ENCODE peak calls at places on chromosomes 16 and 17, in five cellular contexts. L is BE2C, A is choroid plexus epithelial cell, Z is left ventricle myocardium inferior, D is brain microvascular endothelial cell. H is an unnamed sample.

GRCh38 chr16:81447383-81448101 is 2.9 kb downstream of the CMIP start:
- DNase-seq in L (no peak), A (no peak), Z (no peak), D (no peak), H (no peak)

GRCh38 chr17:42563543-42563942 is 1.6 kb downstream of the COASY start:
- DNase-seq in L (peak), A (no peak), Z (no peak), D (no peak), H (no peak)

GRCh38 chr17:57874434-57875108 is 24.7 kb upstream of the MRPS23 start:
- DNase-seq in L (peak), A (peak), Z (peak), D (peak), H (peak)

GRCh38 chr16:78594191-78594590 is 494.7 kb downstream of the WWOX start:
- DNase-seq in L (no peak), A (no peak), Z (no peak), D (no peak), H (no peak)

GRCh38 chr17:72394531-72394930 is 273.7 kb downstream of the SOX9 start:
- DNase-seq in L (no peak), A (no peak), Z (no peak), D (no peak), H (no peak)

GRCh38 chr17:1611715-1612114 is 16.9 kb downstream of the SLC43A2 start:
- DNase-seq in L (no peak), A (no peak), Z (no peak), D (no peak), H (no peak)

GRCh38 chr17:36650096-36650764 is 48.8 kb downstream of the MRM1 start:
- DNase-seq in L (no peak), A (no peak), Z (no peak), D (no peak), H (no peak)

GRCh38 chr17:82170412-82170961 is 42.2 kb downstream of the CCDC57 start:
- DNase-seq in L (no peak), A (no peak), Z (peak), D (no peak), H (no peak)

GRCh38 chr17:46854515-46854914 is 3.1 kb downstream of the WNT9B start:
- DNase-seq in L (no peak), A (no peak), Z (no peak), D (no peak), H (no peak)

GRCh38 chr16:87664792-87665191 is 62.5 kb downstream of the JPH3 start:
- DNase-seq in L (no peak), A (no peak), Z (no peak), D (no peak), H (no peak)

GRCh38 chr17:56451629-56452028 is 141.9 kb upstream of the NOG start:
- DNase-seq in L (no peak), A (no peak), Z (no peak), D (no peak), H (no peak)

GRCh38 chr16:24208710-24209109 is 47.4 kb upstream of the CACNG3 start:
- DNase-seq in L (no peak), A (no peak), Z (no peak), D (no peak), H (no peak)

GRCh38 chr17:32878211-32878610 is 1.3 kb upstream of the MYO1D start:
- DNase-seq in L (no peak), A (peak), Z (no peak), D (no peak), H (peak)

GRCh38 chr16:68524069-68524820 is 14.8 kb upstream of the ZFP90 start:
- DNase-seq in L (no peak), A (no peak), Z (no peak), D (no peak), H (no peak)

GRCh38 chr16:19474617-19475016 is 47.3 kb downstream of the GDE1 start:
- DNase-seq in L (no peak), A (no peak), Z (no peak), D (no peak), H (no peak)

GRCh38 chr16:30570621-30571443 is 682 bp downstream of the ZNF688 start:
- DNase-seq in L (peak), A (peak), Z (no peak), D (peak), H (no peak)

GRCh38 chr16:83622010-83622409 is 185.8 kb upstream of the HSBP1 start:
- DNase-seq in L (no peak), A (no peak), Z (no peak), D (no peak), H (no peak)

DNA sequence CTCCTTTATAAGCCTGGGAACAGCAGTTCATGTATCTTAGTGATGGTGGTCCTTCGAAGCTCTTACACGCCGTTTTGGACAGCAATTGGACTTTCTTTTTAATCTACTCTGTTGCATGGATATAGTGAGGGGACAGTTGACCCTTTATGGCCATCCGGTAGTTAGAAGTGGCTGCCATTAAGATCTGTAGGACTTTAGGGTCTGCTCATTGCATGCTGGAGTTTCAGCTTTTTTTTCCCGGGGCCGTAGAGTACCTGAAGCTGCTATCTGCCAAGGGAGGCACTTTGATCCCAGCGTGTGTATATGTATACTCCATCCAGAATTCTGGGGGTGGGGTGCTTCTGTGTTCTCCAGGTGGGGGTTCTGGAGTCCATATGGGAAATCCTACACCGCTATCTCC is 1.2 kb downstream of the CYB5D1 start:
- DNase-seq in L (no peak), A (no peak), Z (no peak), D (no peak), H (no peak)
- H3K4me3 ChIP-seq in L (peak), A (no peak), Z (peak), D (peak), H (peak)

GRCh38 chr17:2783310-2784030 is 12.8 kb upstream of the RAP1GAP2 start:
- DNase-seq in L (no peak), A (no peak), Z (no peak), D (no peak), H (no peak)
- H3K4me3 ChIP-seq in L (no peak), A (no peak), Z (no peak), D (no peak), H (no peak)

GRCh38 chr16:643050-643368 is 1.4 kb downstream of the MCRIP2 start:
- DNase-seq in L (no peak), A (no peak), Z (no peak), D (no peak), H (no peak)
- H3K4me3 ChIP-seq in L (peak), A (no peak), Z (peak), D (peak), H (peak)

DNA sequence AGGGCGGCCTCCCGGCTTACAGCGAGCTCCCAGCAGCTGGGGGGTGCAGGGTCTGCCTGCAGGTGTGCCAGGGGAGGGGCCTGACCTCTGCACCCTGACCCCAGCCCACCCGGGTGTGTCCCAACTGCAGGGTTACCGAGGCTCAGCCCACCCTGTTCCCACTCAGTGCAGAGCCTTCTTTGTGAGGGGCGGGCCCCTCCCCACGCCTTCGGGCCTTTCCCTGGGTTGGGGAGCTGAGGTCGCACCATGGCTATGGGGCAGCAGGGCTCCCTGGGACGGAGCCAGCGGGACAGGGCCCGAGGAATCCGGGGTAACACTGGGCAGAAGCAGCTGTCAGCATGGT is 17.1 kb downstream of the CACNA1H start:
- DNase-seq in L (no peak), A (no peak), Z (no peak), D (no peak), H (no peak)
- H3K4me3 ChIP-seq in L (no peak), A (no peak), Z (no peak), D (no peak), H (no peak)

GRCh38 chr17:6995500-6996255 is at the start of gene ALOX12:
- DNase-seq in L (no peak), A (no peak), Z (no peak), D (no peak), H (no peak)
- H3K4me3 ChIP-seq in L (no peak), A (peak), Z (peak), D (peak), H (peak)